ENCODE peak calls at places on chromosome 6, in four cellular contexts. B is naive thymus-derived CD4-positive, alpha-beta T cell; N is transverse colon; K is colonic mucosa. F is an unnamed sample.

GRCh38 chr6:87045521-87046075 is 49.3 kb downstream of the CGA start:
- DNase-seq in B (no peak), N (no peak), K (no peak), F (no peak)

GRCh38 chr6:72738091-72738490 is 116.2 kb downstream of the KCNQ5 start:
- DNase-seq in N (no peak), B (no peak), K (no peak), F (no peak)

GRCh38 chr6:129846761-129847160 is 14.4 kb downstream of the TMEM244 start:
- DNase-seq in N (no peak), K (no peak), B (no peak), F (no peak)

GRCh38 chr6:131013495-131013894 is 49.5 kb downstream of the EPB41L2 start:
- DNase-seq in B (no peak), N (no peak), K (no peak), F (no peak)

GRCh38 chr6:36985384-36985962 is 523 bp downstream of the MTCH1 start:
- DNase-seq in K (peak; percentile 39), N (no peak), B (no peak), F (no peak)

GRCh38 chr6:106771822-106772221 is 142.4 kb downstream of the QRSL1 start:
- DNase-seq in N (no peak), K (no peak), B (no peak), F (no peak)

GRCh38 chr6:15313367-15313766 is 67.5 kb downstream of the JARID2 start:
- DNase-seq in B (no peak), K (no peak), N (no peak), F (no peak)

GRCh38 chr6:145699462-145699861 is 35.9 kb downstream of the EPM2A start:
- DNase-seq in N (no peak), K (no peak), B (no peak), F (peak; percentile 16)

GRCh38 chr6:24797596-24798216 is 1.0 kb downstream of the ARMH2 start:
- DNase-seq in K (no peak), N (no peak), B (no peak), F (no peak)

GRCh38 chr6:7883381-7883780 is 27.2 kb downstream of the TXNDC5 start:
- DNase-seq in K (no peak), B (no peak), N (no peak), F (no peak)

GRCh38 chr6:98716341-98716740 is 118.0 kb upstream of the POU3F2 start:
- DNase-seq in N (no peak), B (no peak), K (no peak), F (no peak)

GRCh38 chr6:138588805-138589434 is 89.6 kb upstream of the NHSL1 start:
- DNase-seq in K (peak; percentile 70), B (no peak), N (peak; percentile 52), F (no peak)

GRCh38 chr6:5636210-5637030 is 370.3 kb downstream of the NRN1 start:
- DNase-seq in B (no peak), K (no peak), N (no peak), F (no peak)

DNA sequence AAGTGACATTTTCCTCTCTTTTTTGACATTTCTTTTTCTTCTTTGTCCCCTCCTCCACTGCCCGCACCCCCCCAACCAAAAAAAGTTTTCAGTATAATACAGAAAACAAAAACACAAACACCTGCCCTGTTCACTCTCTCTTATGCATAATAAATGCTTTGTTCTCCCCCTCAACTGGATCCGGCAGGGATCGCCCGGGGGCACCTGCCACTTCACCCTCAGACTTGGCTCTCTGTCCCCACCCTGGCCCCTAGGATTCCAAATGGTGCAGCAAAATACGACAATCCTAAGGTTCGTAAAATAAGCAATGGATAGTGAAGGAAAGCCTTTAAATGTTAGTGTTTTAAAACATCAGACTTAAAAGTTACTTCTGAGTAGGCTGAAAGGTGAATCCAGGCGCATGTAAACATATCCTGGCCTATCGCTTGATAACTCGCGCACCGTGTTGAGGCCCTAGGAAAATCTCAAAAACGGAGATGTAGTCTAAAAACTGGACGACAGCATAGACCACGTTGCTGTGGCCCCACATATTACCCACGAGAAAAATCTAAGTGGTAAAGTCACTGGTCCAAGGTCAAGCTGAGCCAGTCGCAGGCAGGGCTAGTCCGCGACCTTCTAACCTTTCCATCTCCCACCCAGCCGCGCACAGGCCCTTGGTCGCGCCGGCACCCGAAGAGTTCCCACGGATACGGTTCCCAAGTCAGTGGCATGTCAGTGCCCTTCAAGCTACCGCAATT is 130.8 kb downstream of the OGFRL1 start:
- DNase-seq in N (no peak), K (no peak), B (no peak), F (no peak)
- H3K4me3 ChIP-seq in N (peak overlapping the region; percentile 78), K (peak overlapping the region; percentile 57), B (no peak overlapping the region), F (peak overlapping the region; percentile 86)

DNA sequence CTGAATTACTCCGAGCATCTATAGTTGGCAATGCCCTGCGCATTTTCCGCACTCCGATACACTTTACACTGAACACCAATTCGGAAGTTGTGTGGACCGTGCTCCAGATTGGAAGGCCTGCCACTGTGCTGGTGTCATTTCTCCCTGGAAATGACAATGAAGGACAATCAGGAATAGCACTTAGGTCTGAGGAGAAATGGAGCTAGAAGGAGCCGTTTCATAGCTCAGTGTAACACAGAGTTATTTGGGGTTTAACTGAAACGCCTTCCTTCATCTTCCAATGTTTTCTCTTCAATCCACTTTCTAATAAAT is 501 bp upstream of the PLA2G7 start:
- DNase-seq in N (no peak), K (no peak), B (no peak), F (no peak)
- H3K4me3 ChIP-seq in N (no peak overlapping the region), K (peak overlapping the region; percentile 58), B (no peak overlapping the region), F (peak overlapping the region; percentile 56)

DNA sequence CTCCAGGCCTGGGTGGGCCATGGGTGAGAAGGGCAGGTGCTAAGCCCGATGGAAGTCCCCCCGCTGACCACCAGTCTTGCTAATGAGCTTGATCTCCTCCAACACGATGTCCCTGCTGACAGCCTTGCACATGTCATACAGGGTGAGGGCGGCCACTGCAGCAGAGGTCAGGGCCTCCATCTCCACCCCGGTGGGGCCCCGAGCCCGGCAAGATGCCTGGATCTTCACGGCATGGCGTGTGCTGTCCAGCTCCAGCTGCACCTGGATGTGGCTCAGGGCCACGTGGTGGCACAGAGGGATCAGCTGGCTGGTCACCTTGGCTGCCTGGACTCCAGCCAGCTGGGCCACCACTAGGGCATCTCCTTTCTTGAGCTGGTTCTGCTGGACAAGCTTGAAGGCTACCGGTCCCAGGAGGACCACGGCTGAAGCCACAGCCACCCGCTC is 27.9 kb downstream of the MOCS1 start:
- DNase-seq in N (no peak), K (no peak), B (no peak), F (no peak)
- H3K4me3 ChIP-seq in N (no peak overlapping the region), K (no peak overlapping the region), B (no peak overlapping the region), F (no peak overlapping the region)

GRCh38 chr6:132816665-132817064 is 2.3 kb downstream of the RPS12 start:
- DNase-seq in N (no peak), K (no peak), B (no peak), F (no peak)
- H3K4me3 ChIP-seq in N (no peak overlapping the region), K (no peak overlapping the region), B (peak overlapping the region; percentile 68), F (peak overlapping the region; percentile 85)

DNA sequence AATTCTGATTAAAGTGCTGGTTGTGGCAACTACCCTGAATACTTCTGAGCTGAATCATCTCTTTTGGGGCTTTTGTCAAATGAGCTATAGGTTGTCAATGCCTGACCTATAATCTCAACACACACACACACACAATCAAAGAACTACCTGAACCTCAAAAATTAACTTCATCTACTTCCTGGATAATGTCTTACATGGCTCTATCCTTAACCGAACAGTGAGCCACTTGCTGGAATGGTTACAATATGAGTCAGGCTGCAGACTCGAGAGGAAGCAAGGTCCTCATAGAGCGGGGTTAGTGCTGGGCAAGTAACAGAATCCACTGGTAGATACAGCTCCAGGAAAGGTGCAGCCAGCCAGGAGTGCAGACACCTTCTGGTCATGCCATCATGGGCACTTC is 70.6 kb upstream of the DST start:
- DNase-seq in K (no peak), B (no peak), N (peak; percentile 35), F (peak; percentile 78)
- H3K4me3 ChIP-seq in K (no peak overlapping the region), B (no peak overlapping the region), N (no peak overlapping the region), F (no peak overlapping the region)

DNA sequence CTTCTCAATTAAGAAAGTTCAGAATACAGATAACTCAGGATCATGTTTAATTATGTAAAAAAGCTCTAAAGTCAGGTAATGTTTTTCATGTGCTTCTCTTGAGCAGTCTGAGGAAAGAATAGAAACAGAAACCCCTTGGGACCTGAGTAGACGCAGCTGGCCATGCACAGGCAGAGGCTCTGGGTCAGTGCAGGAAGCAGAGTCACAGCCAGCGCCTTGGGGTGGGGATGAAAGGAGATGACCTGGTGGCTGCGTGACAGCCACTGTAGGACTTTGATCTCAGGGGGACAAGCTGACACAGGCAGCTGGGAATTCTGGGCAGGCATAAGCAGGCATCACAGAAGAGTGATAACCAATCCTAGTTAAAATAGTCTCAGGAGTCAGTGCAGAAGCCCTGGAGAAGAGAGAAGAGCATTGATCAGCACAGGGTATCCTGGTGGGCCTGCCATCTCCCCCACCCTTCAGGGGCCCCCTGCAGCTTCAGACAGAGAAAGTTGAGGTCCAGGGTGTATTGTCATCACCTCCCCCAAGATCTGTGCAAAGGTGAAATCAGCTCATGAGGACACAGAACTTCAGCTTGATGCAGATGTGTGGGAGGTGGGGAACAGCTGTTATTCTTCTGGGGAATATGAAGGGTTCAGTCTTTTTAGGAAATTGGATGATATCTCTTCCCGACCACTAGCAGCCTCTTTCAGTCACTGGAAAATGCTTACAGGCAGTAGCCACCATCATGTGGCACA is 6.4 kb downstream of the HLA-DQB1 start:
- DNase-seq in B (no peak), N (no peak), K (no peak), F (no peak)
- H3K4me3 ChIP-seq in B (no peak overlapping the region), N (no peak overlapping the region), K (no peak overlapping the region), F (no peak overlapping the region)

GRCh38 chr6:35214869-35215664 is 1.3 kb downstream of the SCUBE3 start:
- DNase-seq in B (no peak), N (no peak), K (no peak), F (no peak)

GRCh38 chr6:35218021-35218420 is 4.3 kb downstream of the SCUBE3 start:
- DNase-seq in K (no peak), B (no peak), N (no peak), F (no peak)

GRCh38 chr6:35215665-35216411 is 2.1 kb downstream of the SCUBE3 start:
- DNase-seq in K (no peak), N (no peak), B (no peak), F (no peak)

GRCh38 chr6:35216832-35217811 is 3.4 kb downstream of the SCUBE3 start:
- DNase-seq in N (no peak), K (no peak), B (no peak), F (no peak)

GRCh38 chr6:35216412-35216732 is 2.6 kb downstream of the SCUBE3 start:
- DNase-seq in N (no peak), K (no peak), B (no peak), F (no peak)
- H3K4me3 ChIP-seq in N (no peak overlapping the region), K (no peak overlapping the region), B (no peak overlapping the region), F (no peak overlapping the region)